ENCODE peak calls at places on chromosomes 2 and 18, in nine cellular contexts. F, U, V, J, B, X, A, W and N are unnamed samples.

GRCh38 chr2:174334781-174335604 is at the start of gene SP9:
- DNase-seq in A (no peak), V (peak; percentile 93), F (peak; percentile 46), B (no peak), X (peak; percentile 71), J (peak; percentile 88), U (no peak), W (peak; percentile 64), N (no peak)

GRCh38 chr2:143623270-143623669 is 494.1 kb downstream of the ARHGAP15 start:
- DNase-seq in U (no peak), V (no peak), W (no peak), A (no peak), X (no peak), F (no peak), J (no peak), B (no peak), N (no peak)

GRCh38 chr2:144088863-144089262 is 431.1 kb downstream of the ZEB2 start:
- DNase-seq in X (no peak), F (no peak), W (no peak), A (no peak), U (no peak), V (no peak), J (no peak), B (no peak), N (no peak)

GRCh38 chr2:67374481-67374880 is 22.7 kb upstream of the ETAA1 start:
- DNase-seq in X (no peak), U (no peak), J (no peak), A (no peak), B (no peak), V (no peak), W (no peak), F (peak; percentile 44), N (no peak)

GRCh38 chr2:69122271-69122670 is 109.3 kb downstream of the ANTXR1 start:
- DNase-seq in A (no peak), V (no peak), F (peak; percentile 84), J (no peak), W (no peak), B (no peak), U (no peak), X (peak; percentile 91), N (peak; percentile 38)

GRCh38 chr2:8496617-8497016 is 185.2 kb upstream of the ID2 start:
- DNase-seq in W (no peak), F (no peak), U (no peak), X (no peak), B (no peak), A (no peak), V (no peak), J (no peak), N (no peak)

GRCh38 chr2:88658890-88659881 is 31.9 kb upstream of the EIF2AK3 start:
- DNase-seq in J (no peak), U (no peak), A (no peak), W (peak; percentile 70), X (peak; percentile 68), F (peak; percentile 71), V (peak; percentile 41), B (peak; percentile 91), N (peak; percentile 64)

GRCh38 chr2:65479528-65479927 is 47.1 kb upstream of the SPRED2 start:
- DNase-seq in A (no peak), U (no peak), V (peak; percentile 34), X (no peak), F (no peak), B (no peak), J (no peak), W (no peak), N (no peak)

GRCh38 chr2:64854773-64855237 is 134.4 kb upstream of the SLC1A4 start:
- DNase-seq in J (no peak), A (no peak), F (peak; percentile 64), X (peak; percentile 35), W (no peak), V (no peak), U (no peak), B (no peak), N (no peak)

GRCh38 chr18:11981383-11981632 is at the start of gene IMPA2:
- DNase-seq in W (no peak), J (no peak), B (no peak), A (no peak), F (no peak), X (no peak), U (no peak), V (no peak), N (no peak)

GRCh38 chr2:100721693-100722092 is 98.2 kb upstream of the NPAS2 start:
- DNase-seq in U (no peak), V (no peak), F (no peak), J (no peak), A (no peak), B (no peak), X (no peak), W (no peak), N (no peak)

GRCh38 chr2:8445580-8445979 is 236.3 kb upstream of the ID2 start:
- DNase-seq in F (no peak), A (no peak), B (no peak), V (no peak), X (no peak), J (no peak), W (no peak), U (no peak), N (no peak)

GRCh38 chr2:96764253-96764637 is 3.5 kb downstream of the CNNM4 start:
- DNase-seq in F (no peak), U (no peak), W (peak; percentile 40), V (no peak), J (peak; percentile 32), A (peak; percentile 34), X (no peak), B (peak; percentile 92), N (no peak)

GRCh38 chr2:74457129-74457548 is 1.1 kb upstream of the WBP1 start:
- DNase-seq in J (no peak), B (no peak), F (peak; percentile 31), W (no peak), U (no peak), V (no peak), A (no peak), X (peak; percentile 60), N (no peak)

GRCh38 chr2:240622631-240623235 is 2.5 kb upstream of the GPR35 start:
- DNase-seq in B (no peak), F (no peak), J (no peak), W (no peak), V (no peak), U (no peak), X (no peak), A (peak; percentile 54), N (no peak)

GRCh38 chr2:39723497-39723896 is 55.6 kb downstream of the THUMPD2 start:
- DNase-seq in F (no peak), U (no peak), W (no peak), J (no peak), B (no peak), V (no peak), A (no peak), X (no peak), N (no peak)
- H3K27ac ChIP-seq in F (no peak overlapping the region), U (peak overlapping the region; percentile 25), W (no peak overlapping the region), J (peak overlapping the region; percentile 98), B (no peak overlapping the region), V (no peak overlapping the region), A (no peak overlapping the region), X (no peak overlapping the region), N (no peak overlapping the region)

GRCh38 chr2:56185582-56186046 is 1.8 kb downstream of the CCDC85A start:
- DNase-seq in B (no peak), F (no peak), J (peak; percentile 53), X (peak; percentile 59), U (no peak), A (no peak), W (peak; percentile 39), V (peak; percentile 69), N (no peak)
- TF ChIP-seq CTCF in B (no peak), F (no peak), J (peak; percentile 12), X (no peak), U (peak; percentile 28), A (no peak), W (peak; percentile 6), V (peak; percentile 52), N (no peak)

GRCh38 chr2:85133751-85134254 is 611 bp downstream of the TCF7L1 start:
- DNase-seq in J (peak; percentile 74), F (peak; percentile 46), X (peak; percentile 42), A (peak; percentile 33), W (peak; percentile 57), B (no peak), U (no peak), V (no peak), N (peak; percentile 57)
- H3K27ac ChIP-seq in J (peak overlapping the region; percentile 56), F (peak overlapping the region; percentile 95), X (peak overlapping the region; percentile 27), A (peak overlapping the region; percentile 73), W (peak overlapping the region; percentile 87), B (no peak overlapping the region), U (peak overlapping the region; percentile 74), V (no peak overlapping the region), N (peak overlapping the region; percentile 83)

GRCh38 chr2:145569108-145569507 is 1049.2 kb upstream of the ZEB2 start:
- DNase-seq in W (no peak), J (no peak), B (no peak), F (peak; percentile 39), A (no peak), U (no peak), V (no peak), X (peak; percentile 48), N (no peak)
- TF ChIP-seq CTCF in W (no peak), J (no peak), B (no peak), F (no peak), A (no peak), U (no peak), V (no peak), X (no peak), N (no peak)

DNA sequence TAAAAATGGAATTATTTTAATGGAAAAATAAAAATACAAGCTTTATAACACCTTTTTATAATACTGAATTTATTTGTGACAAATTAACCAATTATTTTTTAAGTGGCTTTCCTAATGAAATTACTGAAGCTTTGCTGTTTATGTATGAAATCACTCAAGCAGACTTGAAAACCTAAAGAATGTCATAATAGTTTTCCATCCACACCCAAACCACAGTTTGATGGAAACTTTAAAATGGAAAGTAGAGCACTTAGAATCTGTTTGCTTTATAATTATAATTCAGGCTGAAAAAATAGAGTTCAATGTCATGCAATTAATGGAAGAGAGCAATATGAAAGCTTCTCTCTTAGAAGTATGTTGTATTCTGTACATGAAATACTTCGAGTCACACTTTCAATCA is 31.6 kb upstream of the WDR75 start:
- DNase-seq in A (no peak), V (no peak), F (no peak), X (peak; percentile 53), J (no peak), W (no peak), B (no peak), U (no peak), N (no peak)
- H3K27ac ChIP-seq in A (no peak overlapping the region), V (no peak overlapping the region), F (no peak overlapping the region), X (no peak overlapping the region), J (no peak overlapping the region), W (peak overlapping the region; percentile 55), B (no peak overlapping the region), U (no peak overlapping the region), N (no peak overlapping the region)